ENCODE peak calls at places on chromosome 7, in six cellular contexts. J is PC-9, I is cardiac muscle cell, Y is AG04450, Z is A549, T is IMR-90. G is an unnamed sample.

GRCh38 chr7:128814496-128814895 is 15.7 kb upstream of the FLNC start:
- DNase-seq in Y (no peak), I (no peak), J (no peak), Z (no peak), T (no peak), G (no peak)

GRCh38 chr7:1220000-1220726 is 12.5 kb upstream of the UNCX start:
- DNase-seq in T (no peak), Z (no peak), Y (no peak), I (no peak), J (no peak), G (no peak)

GRCh38 chr7:138864667-138865066 is 66.7 kb upstream of the ATP6V0A4 start:
- DNase-seq in I (peak), Y (peak), J (peak), Z (peak), T (peak), G (no peak)

GRCh38 chr7:150897502-150898474 is 45.5 kb downstream of the AOC1 start:
- DNase-seq in I (no peak), Y (no peak), J (no peak), T (no peak), Z (no peak), G (peak)

GRCh38 chr7:30164567-30164966 is 29.8 kb downstream of the MTURN start:
- DNase-seq in Z (peak), Y (no peak), T (peak), J (peak), I (peak), G (peak)

GRCh38 chr7:21066221-21066620 is 279.5 kb upstream of the SP8 start:
- DNase-seq in Z (no peak), T (no peak), J (no peak), I (no peak), Y (no peak), G (no peak)

GRCh38 chr7:69445549-69445948 is 152.7 kb upstream of the AUTS2 start:
- DNase-seq in Z (no peak), I (no peak), T (no peak), J (no peak), Y (no peak), G (no peak)

GRCh38 chr7:43650457-43651052 is 67.6 kb downstream of the STK17A start:
- DNase-seq in Z (no peak), Y (peak), J (peak), T (peak), I (peak), G (no peak)

GRCh38 chr7:140645166-140645565 is 4.6 kb upstream of the DENND2A start:
- DNase-seq in Z (no peak), T (no peak), Y (no peak), I (no peak), J (no peak), G (no peak)

GRCh38 chr7:133448012-133448411 is 195.1 kb downstream of the EXOC4 start:
- DNase-seq in T (no peak), Y (no peak), I (no peak), J (no peak), Z (no peak), G (no peak)

GRCh38 chr7:116434820-116435341 is 64.7 kb upstream of the CAV2 start:
- DNase-seq in T (peak), J (no peak), Z (no peak), Y (peak), I (peak), G (no peak)

GRCh38 chr7:84055904-84056615 is 138.5 kb downstream of the SEMA3A start:
- DNase-seq in Z (no peak), T (no peak), I (no peak), J (peak), Y (no peak), G (no peak)

GRCh38 chr7:4706384-4707032 is 24.4 kb downstream of the FOXK1 start:
- DNase-seq in Y (no peak), J (no peak), T (peak), Z (no peak), I (no peak), G (no peak)

GRCh38 chr7:31860925-31861324 is 173.9 kb downstream of the PPP1R17 start:
- DNase-seq in I (no peak), Y (no peak), J (no peak), T (peak), Z (no peak), G (no peak)

GRCh38 chr7:142248166-142249160 is 9.4 kb downstream of the PRSS58 start:
- DNase-seq in T (no peak), J (no peak), I (no peak), Y (no peak), Z (no peak), G (no peak)

GRCh38 chr7:49773082-49773938 is at the start of gene VWC2:
- DNase-seq in Y (no peak), Z (no peak), J (no peak), T (no peak), I (no peak), G (no peak)

GRCh38 chr7:13144622-13145021 is 457.2 kb downstream of the ARL4A start:
- DNase-seq in J (no peak), Y (peak), Z (no peak), I (peak), T (peak), G (no peak)

GRCh38 chr7:155809947-155810606 is 2.2 kb downstream of the SHH start:
- DNase-seq in T (no peak), Y (no peak), I (no peak), Z (no peak), J (no peak), G (no peak)

GRCh38 chr7:117751775-117752174 is 121.5 kb downstream of the CTTNBP2 start:
- DNase-seq in Y (no peak), I (no peak), Z (no peak), T (no peak), J (no peak), G (no peak)

GRCh38 chr7:104240400-104240799 is 32.6 kb upstream of the ORC5 start:
- DNase-seq in T (no peak), Z (no peak), Y (no peak), J (no peak), I (peak), G (no peak)

GRCh38 chr7:112981966-112982365 is 104.7 kb downstream of the GPR85 start:
- DNase-seq in Z (no peak), J (no peak), I (no peak), T (no peak), Y (no peak), G (no peak)

GRCh38 chr7:150450491-150450992 is at the start of gene GIMAP8:
- DNase-seq in T (no peak), I (peak), J (no peak), Z (no peak), Y (no peak), G (no peak)

GRCh38 chr7:101017099-101017777 is 2.6 kb upstream of the MUC17 start:
- DNase-seq in T (peak), I (peak), Y (peak), Z (peak), J (peak), G (peak)

GRCh38 chr7:150481955-150482354 is 31.5 kb downstream of the GIMAP8 start:
- DNase-seq in J (no peak), Z (no peak), Y (no peak), T (no peak), I (no peak), G (no peak)

GRCh38 chr7:43071604-43072003 is 40.8 kb upstream of the HECW1 start:
- DNase-seq in Z (no peak), Y (no peak), J (no peak), T (peak), I (peak), G (no peak)

GRCh38 chr7:109552017-109552416 is 982.3 kb downstream of the DNAJB9 start:
- DNase-seq in J (no peak), Z (no peak), T (no peak), I (no peak), Y (no peak), G (no peak)

GRCh38 chr7:556837-557555 is 37.4 kb upstream of the PDGFA start:
- DNase-seq in I (no peak), J (no peak), Y (no peak), Z (no peak), T (no peak), G (no peak)

GRCh38 chr7:36299223-36299760 is 90.4 kb upstream of the ANLN start:
- DNase-seq in J (no peak), Z (no peak), T (no peak), I (no peak), Y (no peak), G (no peak)

GRCh38 chr7:18638594-18639452 is 143.3 kb downstream of the HDAC9 start:
- DNase-seq in T (peak), I (peak), J (peak), Z (no peak), Y (no peak), G (peak)

GRCh38 chr7:2006231-2006771 is 226.4 kb downstream of the MAD1L1 start:
- DNase-seq in I (no peak), Y (no peak), T (no peak), J (no peak), Z (no peak), G (no peak)

GRCh38 chr7:52897708-52898107 is 137.7 kb upstream of the POM121L12 start:
- DNase-seq in J (no peak), Z (no peak), T (no peak), I (no peak), Y (no peak), G (no peak)

GRCh38 chr7:55019691-55020480 is 1.1 kb downstream of the EGFR start:
- DNase-seq in Z (peak), T (no peak), Y (no peak), J (no peak), I (no peak), G (no peak)

GRCh38 chr7:136405931-136406777 is 429.0 kb upstream of the MTPN start:
- DNase-seq in Z (peak), T (peak), Y (peak), I (peak), J (no peak), G (peak)

GRCh38 chr7:120856621-120857352 is 1.2 kb downstream of the TSPAN12 start:
- DNase-seq in T (peak), I (peak), J (no peak), Y (no peak), Z (peak), G (no peak)

GRCh38 chr7:151124205-151124880 is 38.1 kb downstream of the AGAP3 start:
- DNase-seq in I (no peak), T (no peak), Y (no peak), J (no peak), Z (no peak), G (no peak)

GRCh38 chr7:52959878-52960660 is 75.4 kb upstream of the POM121L12 start:
- DNase-seq in T (no peak), Z (no peak), J (no peak), Y (no peak), I (no peak), G (no peak)

GRCh38 chr7:141276031-141276430 is 202.2 kb downstream of the TMEM178B start:
- DNase-seq in J (no peak), T (no peak), Y (no peak), I (no peak), Z (no peak), G (peak)

GRCh38 chr7:1383398-1384112 is 75.7 kb downstream of the MICALL2 start:
- DNase-seq in I (no peak), J (no peak), T (no peak), Y (no peak), Z (no peak), G (no peak)

DNA sequence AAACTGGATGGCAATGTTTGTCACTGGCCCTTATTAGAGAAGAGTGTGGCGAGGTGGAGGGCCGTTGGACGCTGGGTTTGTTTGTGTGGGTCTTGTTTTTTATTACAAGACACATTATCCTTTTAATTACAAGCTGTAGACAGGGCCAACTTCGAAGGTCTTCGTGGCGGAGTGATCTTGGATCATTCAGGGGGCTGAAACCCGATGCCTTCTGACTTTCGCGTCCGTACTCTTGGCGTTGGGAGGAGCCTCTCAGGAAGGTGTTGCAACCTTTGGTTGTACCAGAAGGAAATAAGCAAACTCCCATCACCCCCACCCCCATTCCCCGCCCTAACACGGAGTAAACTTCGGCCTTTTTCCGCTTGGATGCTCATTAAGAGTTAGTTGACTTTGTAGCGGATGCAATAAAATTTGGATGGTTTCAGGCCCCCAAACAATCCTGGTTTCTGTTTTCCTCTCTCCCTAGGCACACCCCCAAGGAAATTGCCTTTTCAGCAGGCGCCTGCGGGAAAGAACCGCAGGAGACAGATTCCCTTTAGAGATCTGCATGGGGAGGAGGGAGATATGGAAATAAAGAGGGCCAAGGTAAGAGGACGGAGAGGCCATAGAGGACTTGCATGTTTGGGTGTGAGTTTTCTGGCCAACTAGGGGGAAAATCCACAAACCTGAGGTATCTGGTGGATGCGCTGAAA is 294.5 kb upstream of the NFE2L3 start:
- DNase-seq in Y (no peak), Z (peak), I (peak), T (peak), J (no peak), G (peak)
- H3K4me3 ChIP-seq in Y (peak), Z (peak), I (peak), T (peak), J (peak), G (peak)

GRCh38 chr7:27128034-27128433 is 2.5 kb downstream of the HOXA4 start:
- DNase-seq in T (peak), Y (peak), Z (no peak), J (peak), I (no peak), G (no peak)

GRCh38 chr7:27131390-27131819 is 848 bp upstream of the HOXA4 start:
- DNase-seq in J (no peak), I (no peak), Z (no peak), T (no peak), Y (no peak), G (no peak)

GRCh38 chr7:27128776-27129728 is 1.5 kb downstream of the HOXA4 start:
- DNase-seq in Y (no peak), J (no peak), I (no peak), Z (no peak), T (no peak), G (no peak)

GRCh38 chr7:27130540-27131389 is at the start of gene HOXA4:
- DNase-seq in Y (no peak), Z (no peak), J (no peak), T (peak), I (peak), G (no peak)

GRCh38 chr7:27129729-27130539 is 623 bp downstream of the HOXA4 start:
- DNase-seq in Y (no peak), I (no peak), T (no peak), Z (no peak), J (no peak), G (no peak)
- H3K4me3 ChIP-seq in Y (peak), I (peak), T (peak), Z (peak), J (no peak), G (peak)

GRCh38 chr7:107982463-107982862 is 20.5 kb downstream of the LAMB1 start:
- DNase-seq in I (no peak), T (no peak), J (no peak), Z (no peak), Y (no peak), G (no peak)
- H3K4me3 ChIP-seq in I (no peak), T (no peak), J (no peak), Z (no peak), Y (no peak), G (no peak)

GRCh38 chr7:7971308-7972040 is 2.9 kb downstream of the GLCCI1 start:
- DNase-seq in T (no peak), I (no peak), J (no peak), Y (no peak), Z (no peak), G (no peak)
- H3K4me3 ChIP-seq in T (peak), I (peak), J (peak), Y (peak), Z (no peak), G (peak)

GRCh38 chr7:152924238-152924637 is 164.7 kb downstream of the ACTR3B start:
- DNase-seq in Z (no peak), J (no peak), T (no peak), Y (no peak), I (no peak), G (no peak)

GRCh38 chr7:152922318-152923081 is 162.9 kb downstream of the ACTR3B start:
- DNase-seq in J (no peak), T (no peak), Y (no peak), I (no peak), Z (no peak), G (no peak)

GRCh38 chr7:152925412-152926147 is 166.0 kb downstream of the ACTR3B start:
- DNase-seq in J (no peak), Z (no peak), Y (no peak), T (no peak), I (no peak), G (no peak)

GRCh38 chr7:152923711-152924110 is 164.2 kb downstream of the ACTR3B start:
- DNase-seq in Y (no peak), I (no peak), Z (no peak), J (no peak), T (no peak), G (no peak)

GRCh38 chr7:152924826-152925411 is 165.4 kb downstream of the ACTR3B start:
- DNase-seq in I (no peak), T (no peak), Y (no peak), Z (no peak), J (no peak), G (no peak)
- H3K4me3 ChIP-seq in I (peak), T (no peak), Y (no peak), Z (no peak), J (no peak), G (no peak)